ENCODE peak calls at places on chromosomes 13 and 19, in eight cellular contexts. L is pancreas; U is fibroblast of lung; O is right cardiac atrium; E is naive thymus-derived CD4-positive, alpha-beta T cell; D is mucosa of descending colon; F is left ventricle myocardium inferior; Y is heart right ventricle. B is an unnamed sample. For H3K4me1, the result is how much of the 10 kb centered on the place peaks cover.

GRCh38 chr13:54574791-54575190 is 1546.2 kb downstream of the OLFM4 start:
- DNase-seq in L (no peak), U (no peak), O (no peak), E (no peak), D (no peak), F (no peak), Y (no peak), B (no peak)

GRCh38 chr13:67100723-67101122 is 129.4 kb downstream of the PCDH9 start:
- DNase-seq in L (no peak), U (peak), O (no peak), E (no peak), D (no peak), F (no peak), Y (no peak), B (no peak)

GRCh38 chr13:98508280-98509074 is 68.4 kb downstream of the STK24 start:
- DNase-seq in L (no peak), U (peak), O (no peak), E (no peak), D (no peak), F (no peak), Y (no peak), B (no peak)

GRCh38 chr13:23984541-23984940 is 87.2 kb upstream of the C1QTNF9B start:
- DNase-seq in L (peak), U (peak), O (no peak), E (no peak), D (no peak), F (no peak), Y (no peak), B (no peak)

GRCh38 chr13:45439000-45439399 is 20.8 kb upstream of the SLC25A30 start:
- DNase-seq in L (no peak), U (no peak), O (no peak), E (no peak), D (no peak), F (no peak), Y (no peak), B (no peak)

GRCh38 chr13:38496956-38497355 is 147.3 kb downstream of the UFM1 start:
- DNase-seq in L (no peak), U (no peak), O (no peak), E (no peak), D (no peak), F (no peak), Y (no peak), B (no peak)

GRCh38 chr13:106295971-106296370 is 239.5 kb downstream of the EFNB2 start:
- DNase-seq in L (no peak), U (no peak), O (no peak), E (no peak), D (no peak), F (no peak), Y (no peak), B (no peak)

GRCh38 chr13:35552172-35552844 is 75.8 kb upstream of the MAB21L1 start:
- DNase-seq in L (no peak), U (peak), O (no peak), E (no peak), D (no peak), F (no peak), Y (no peak), B (no peak)

GRCh38 chr19:50690439-50690838 is 29.2 kb downstream of the SHANK1 start:
- DNase-seq in L (no peak), U (no peak), O (no peak), E (no peak), D (no peak), F (no peak), Y (no peak), B (no peak)

GRCh38 chr13:108777421-108778420 is 148.3 kb downstream of the MYO16 start:
- DNase-seq in L (no peak), U (peak), O (no peak), E (no peak), D (no peak), F (no peak), Y (no peak), B (no peak)

GRCh38 chr13:40189885-40190655 is 476.4 kb downstream of the FOXO1 start:
- DNase-seq in L (no peak), U (peak), O (peak), E (no peak), D (no peak), F (no peak), Y (no peak), B (no peak)

GRCh38 chr13:74661851-74662250 is 527.6 kb upstream of the KLF12 start:
- DNase-seq in L (no peak), U (no peak), O (no peak), E (no peak), D (no peak), F (no peak), Y (no peak), B (no peak)

GRCh38 chr19:35375505-35376307 is 4.8 kb downstream of the GPR42 start:
- DNase-seq in L (no peak), U (no peak), O (no peak), E (no peak), D (no peak), F (no peak), Y (no peak), B (no peak)

GRCh38 chr19:23415561-23416191 is 20.4 kb upstream of the ZNF91 start:
- DNase-seq in L (no peak), U (peak), O (peak), E (no peak), D (peak), F (peak), Y (peak), B (peak)

GRCh38 chr13:109803822-109804221 is 17.4 kb upstream of the IRS2 start:
- DNase-seq in L (no peak), U (no peak), O (no peak), E (no peak), D (no peak), F (no peak), Y (no peak), B (no peak)

GRCh38 chr19:34336781-34337271 is 28.2 kb upstream of the GPI start:
- DNase-seq in L (no peak), U (no peak), O (no peak), E (peak), D (no peak), F (no peak), Y (no peak), B (no peak)

GRCh38 chr13:92838786-92839185 is 387.8 kb upstream of the GPC6 start:
- DNase-seq in L (no peak), U (peak), O (no peak), E (no peak), D (no peak), F (no peak), Y (no peak), B (no peak)

GRCh38 chr13:56332671-56333070 is 808.0 kb upstream of the PRR20A start:
- DNase-seq in L (no peak), U (no peak), O (no peak), E (no peak), D (no peak), F (no peak), Y (no peak), B (no peak)

GRCh38 chr13:47216176-47216822 is 319.4 kb upstream of the HTR2A start:
- DNase-seq in L (no peak), U (peak), O (no peak), E (no peak), D (no peak), F (no peak), Y (no peak), B (no peak)

GRCh38 chr19:15675560-15675959 is 2.7 kb downstream of the CYP4F12 start:
- DNase-seq in L (no peak), U (no peak), O (no peak), E (no peak), D (no peak), F (no peak), Y (no peak), B (no peak)
- H3K4me1 ChIP-seq in L (under half), U (under half), O (under half), E (under half), D (under half), F (under half), Y (under half), B (under half)

DNA sequence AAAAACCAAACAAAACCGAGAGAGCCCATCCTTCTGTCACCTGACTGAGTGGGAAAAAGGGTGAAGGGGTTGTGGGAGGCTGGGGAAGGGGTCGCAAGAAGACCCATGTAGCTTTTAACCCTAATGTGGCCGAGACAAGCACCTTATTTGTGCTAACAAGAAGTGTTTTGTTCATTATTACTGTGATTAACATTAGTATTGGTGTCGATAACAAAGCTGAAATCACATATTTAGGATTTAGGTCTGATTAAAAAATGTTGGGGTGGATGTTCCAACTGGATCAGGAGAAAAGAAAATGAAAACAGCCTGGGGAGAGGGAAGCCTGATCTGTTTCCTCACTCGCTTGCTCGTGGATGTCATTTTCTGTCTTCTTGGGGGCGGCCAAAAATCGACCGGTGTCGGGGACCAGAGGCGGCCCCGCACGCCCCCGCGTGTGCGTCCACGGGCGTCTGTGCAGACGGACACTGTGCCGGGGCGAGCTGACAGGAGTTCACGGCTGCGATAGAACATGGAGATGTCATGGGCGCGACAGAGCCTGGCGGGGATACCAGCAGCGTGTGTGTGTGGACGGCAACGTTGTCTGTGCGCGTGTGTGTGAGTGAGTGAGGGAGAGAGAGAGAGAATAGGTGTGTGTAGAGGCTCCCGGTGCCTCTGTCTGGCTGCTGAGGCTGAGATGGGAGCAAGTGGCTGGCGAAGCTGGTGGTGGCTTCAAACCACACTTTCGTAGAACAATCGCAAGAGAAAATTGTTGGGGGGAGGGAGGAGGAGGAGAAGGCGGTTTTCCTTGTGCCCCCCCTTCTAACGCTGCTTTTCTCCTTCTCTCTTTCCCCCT is 29.1 kb downstream of the NFIX start:
- DNase-seq in L (no peak), U (peak), O (peak), E (no peak), D (no peak), F (no peak), Y (no peak), B (no peak)
- H3K4me1 ChIP-seq in L (under half), U (under half), O (under half), E (under half), D (under half), F (half or more), Y (half or more), B (under half)

GRCh38 chr19:13055213-13056051 is 47.2 kb downstream of the LYL1 start:
- DNase-seq in L (no peak), U (peak), O (peak), E (no peak), D (peak), F (peak), Y (peak), B (peak)

GRCh38 chr19:13057744-13058143 is 44.9 kb downstream of the LYL1 start:
- DNase-seq in L (no peak), U (no peak), O (no peak), E (no peak), D (no peak), F (no peak), Y (no peak), B (no peak)

GRCh38 chr19:13057147-13057572 is 45.5 kb downstream of the LYL1 start:
- DNase-seq in L (no peak), U (no peak), O (peak), E (no peak), D (no peak), F (no peak), Y (no peak), B (no peak)

GRCh38 chr19:13054605-13055212 is 47.9 kb downstream of the LYL1 start:
- DNase-seq in L (no peak), U (no peak), O (peak), E (no peak), D (no peak), F (peak), Y (no peak), B (no peak)

DNA sequence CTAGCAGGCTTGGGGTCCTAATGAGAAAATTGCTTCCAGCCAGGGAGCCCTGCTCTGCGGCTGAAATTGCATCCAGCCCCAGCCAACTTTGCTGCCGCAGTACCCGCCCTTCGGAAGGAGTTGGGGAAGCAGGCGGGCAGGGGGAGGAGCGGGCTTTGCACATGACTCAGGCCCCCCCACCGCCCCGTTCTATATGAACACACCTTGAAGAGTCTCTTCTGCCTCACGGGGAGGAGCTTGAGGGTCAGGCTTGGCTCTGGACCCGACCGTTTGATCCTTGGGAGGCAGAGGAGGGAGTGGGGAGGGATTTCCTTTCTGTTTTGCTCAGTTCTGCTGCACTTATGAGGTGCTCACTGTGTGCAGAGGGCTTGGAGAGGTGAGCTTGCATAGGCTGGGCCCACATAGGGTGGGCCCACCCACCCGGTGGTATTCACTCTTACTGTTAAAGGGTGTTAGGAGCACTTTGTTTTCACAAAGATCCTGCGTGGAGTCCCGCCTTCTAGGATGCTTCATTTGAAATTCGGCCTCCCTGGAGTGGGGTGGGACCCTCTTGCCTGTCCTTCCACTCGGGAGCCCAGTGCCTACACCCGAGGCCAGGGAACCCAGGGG is 46.5 kb downstream of the LYL1 start:
- DNase-seq in L (no peak), U (peak), O (peak), E (no peak), D (peak), F (peak), Y (peak), B (peak)
- H3K4me1 ChIP-seq in L (under half), U (half or more), O (half or more), E (under half), D (half or more), F (half or more), Y (half or more), B (under half)

DNA sequence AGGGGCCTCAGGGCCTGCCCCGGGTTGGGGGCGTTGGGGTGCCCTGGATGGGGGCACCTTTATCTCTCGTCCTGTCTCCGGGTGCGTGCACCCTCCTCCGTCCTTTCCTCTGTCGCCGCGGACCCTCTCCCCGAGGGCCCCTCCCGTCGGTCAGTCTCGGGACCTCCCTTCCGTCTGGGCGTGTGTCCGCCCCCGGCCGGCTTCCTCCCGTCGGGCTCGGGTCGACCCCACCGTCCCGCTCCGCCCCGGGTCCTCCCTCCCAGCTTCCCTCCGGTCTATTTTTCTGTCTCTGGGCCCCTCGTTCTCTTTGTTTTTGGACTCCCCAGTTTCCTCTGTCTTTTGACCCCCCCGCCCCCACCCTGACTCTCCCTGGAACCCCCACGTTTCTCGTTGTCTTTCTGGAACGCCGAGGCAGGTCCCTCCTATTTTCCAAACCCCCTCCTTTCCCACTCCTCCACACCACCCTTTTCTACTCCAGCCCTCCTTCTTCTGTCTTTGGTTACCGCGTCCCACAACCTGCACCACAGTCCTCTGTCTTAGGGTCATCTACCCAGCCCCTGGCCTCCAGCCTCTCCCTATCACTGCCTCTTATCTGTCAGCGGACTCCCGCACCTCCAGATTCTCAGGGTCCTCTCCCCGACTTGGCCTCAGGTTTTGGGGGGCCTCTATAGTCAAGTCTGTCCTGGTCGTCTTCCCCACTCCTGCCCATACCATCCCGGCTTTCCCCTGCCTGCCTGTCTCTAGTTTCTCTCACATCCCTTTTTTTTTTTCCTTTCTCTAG is 757 bp downstream of the EGLN2 start:
- DNase-seq in L (peak), U (no peak), O (peak), E (peak), D (peak), F (peak), Y (peak), B (no peak)
- H3K4me1 ChIP-seq in L (under half), U (under half), O (under half), E (half or more), D (under half), F (half or more), Y (half or more), B (under half)

GRCh38 chr13:50617134-50617721 is 226.3 kb downstream of the DLEU7 start:
- DNase-seq in L (no peak), U (peak), O (no peak), E (no peak), D (no peak), F (no peak), Y (no peak), B (no peak)
- H3K4me1 ChIP-seq in L (under half), U (under half), O (under half), E (under half), D (under half), F (under half), Y (under half), B (under half)

GRCh38 chr19:16892438-16892837 is 3.6 kb downstream of the F2RL3 start:
- DNase-seq in L (no peak), U (no peak), O (no peak), E (no peak), D (no peak), F (no peak), Y (no peak), B (no peak)

GRCh38 chr19:16889883-16890460 is 1.2 kb downstream of the F2RL3 start:
- DNase-seq in L (no peak), U (no peak), O (no peak), E (no peak), D (no peak), F (no peak), Y (no peak), B (no peak)

GRCh38 chr19:16891696-16892382 is 3.0 kb downstream of the F2RL3 start:
- DNase-seq in L (no peak), U (no peak), O (no peak), E (no peak), D (no peak), F (no peak), Y (no peak), B (no peak)

GRCh38 chr19:16889429-16889882 is 657 bp downstream of the F2RL3 start:
- DNase-seq in L (no peak), U (no peak), O (peak), E (no peak), D (peak), F (peak), Y (peak), B (no peak)

DNA sequence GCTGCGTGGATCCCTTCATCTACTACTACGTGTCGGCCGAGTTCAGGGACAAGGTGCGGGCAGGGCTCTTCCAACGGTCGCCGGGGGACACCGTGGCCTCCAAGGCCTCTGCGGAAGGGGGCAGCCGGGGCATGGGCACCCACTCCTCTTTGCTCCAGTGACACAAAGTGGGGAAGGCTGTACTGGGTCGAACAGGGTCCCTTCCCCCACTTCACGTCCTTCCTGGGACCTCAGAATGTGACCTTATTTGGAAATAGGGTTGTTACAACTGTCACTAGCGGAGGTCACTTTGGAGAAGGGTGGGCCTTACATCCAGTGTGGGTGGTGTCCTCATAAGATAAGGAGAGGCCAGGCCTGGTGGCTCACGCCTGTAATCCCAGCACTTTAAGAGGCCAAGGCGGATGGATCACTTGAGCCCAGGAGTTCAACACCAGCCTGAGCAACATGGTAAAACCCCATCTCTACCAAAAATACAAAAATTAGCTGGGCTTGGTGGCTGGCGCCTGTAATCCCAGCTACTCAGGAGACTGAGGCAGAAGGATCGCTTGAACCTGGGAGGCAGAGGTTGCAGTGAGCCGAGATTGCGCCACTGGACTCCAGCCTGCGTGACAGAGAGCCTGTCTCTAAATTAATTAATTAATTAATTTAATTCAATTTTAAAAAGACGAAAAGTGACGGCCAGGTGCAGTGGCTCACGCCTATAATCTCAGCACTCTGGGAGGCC is 1.8 kb downstream of the F2RL3 start:
- DNase-seq in L (no peak), U (no peak), O (no peak), E (no peak), D (no peak), F (no peak), Y (no peak), B (no peak)
- H3K4me1 ChIP-seq in L (under half), U (under half), O (under half), E (under half), D (under half), F (half or more), Y (under half), B (under half)

B was measured in aorta.